ENCODE peak calls at places on chromosome 22, in eight cellular contexts. F, L, Z, P, I, N, M and Q are unnamed samples.

GRCh38 chr22:36358533-36359171 is 29.1 kb downstream of the MYH9 start:
- DNase-seq in F (no peak), L (peak; percentile 44), Z (no peak), P (no peak), I (no peak), N (no peak), M (no peak), Q (no peak)

GRCh38 chr22:48740086-48740730 is 1087.5 kb downstream of the BRD1 start:
- DNase-seq in F (no peak), L (no peak), Z (no peak), P (no peak), I (no peak), N (no peak), M (no peak), Q (no peak)

GRCh38 chr22:48829908-48830307 is 997.8 kb downstream of the BRD1 start:
- DNase-seq in F (no peak), L (no peak), Z (no peak), P (no peak), I (no peak), N (no peak), M (no peak), Q (no peak)

GRCh38 chr22:26513852-26514251 is 1.6 kb upstream of the TFIP11 start:
- DNase-seq in F (no peak), L (no peak), Z (no peak), P (no peak), I (no peak), N (no peak), M (no peak), Q (no peak)

GRCh38 chr22:26845016-26845728 is 187.8 kb downstream of the MIAT start:
- DNase-seq in F (peak; percentile 15), L (peak; percentile 22), Z (no peak), P (no peak), I (no peak), N (no peak), M (no peak), Q (no peak)

GRCh38 chr22:49894321-49895072 is 23.7 kb downstream of the ALG12 start:
- DNase-seq in F (no peak), L (no peak), Z (no peak), P (no peak), I (no peak), N (no peak), M (no peak), Q (no peak)

GRCh38 chr22:19822301-19823117 is 32.2 kb downstream of the GNB1L start:
- DNase-seq in F (no peak), L (no peak), Z (peak; percentile 3), P (no peak), I (no peak), N (no peak), M (peak; percentile 3), Q (no peak)

GRCh38 chr22:35301370-35301874 is 1.7 kb downstream of the TOM1 start:
- DNase-seq in F (peak; percentile 99), L (peak; percentile 99), Z (no peak), P (peak; percentile 39), I (peak; percentile 31), N (no peak), M (peak; percentile 39), Q (no peak)

GRCh38 chr22:45934659-45935341 is 42.2 kb downstream of the WNT7B start:
- DNase-seq in F (peak; percentile 62), L (peak; percentile 46), Z (no peak), P (peak; percentile 96), I (no peak), N (no peak), M (no peak), Q (no peak)

GRCh38 chr22:32502346-32502745 is 27.7 kb downstream of the FBXO7 start:
- DNase-seq in F (no peak), L (no peak), Z (no peak), P (no peak), I (peak; percentile 5), N (peak; percentile 74), M (no peak), Q (no peak)

GRCh38 chr22:21612858-21613257 is 17.0 kb downstream of the YDJC start:
- DNase-seq in F (no peak), L (no peak), Z (no peak), P (no peak), I (peak; percentile 46), N (no peak), M (peak; percentile 22), Q (no peak)

GRCh38 chr22:50313600-50313999 is 6.2 kb upstream of the PLXNB2 start:
- DNase-seq in F (no peak), L (no peak), Z (no peak), P (no peak), I (no peak), N (no peak), M (no peak), Q (no peak)

GRCh38 chr22:37176464-37177061 is 11.5 kb downstream of the C1QTNF6 start:
- DNase-seq in F (peak; percentile 89), L (peak; percentile 79), Z (no peak), P (peak; percentile 68), I (no peak), N (no peak), M (peak; percentile 52), Q (no peak)

GRCh38 chr22:25060522-25061071 is 108.1 kb downstream of the KIAA1671 start:
- DNase-seq in F (no peak), L (peak; percentile 27), Z (no peak), P (no peak), I (no peak), N (no peak), M (no peak), Q (no peak)

GRCh38 chr22:44780876-44781275 is 28.5 kb downstream of the ARHGAP8 start:
- DNase-seq in F (no peak), L (no peak), Z (no peak), P (no peak), I (no peak), N (no peak), M (no peak), Q (no peak)
- TF ChIP-seq CTCF in F (no peak), L (no peak), Z (no peak), P (no peak), I (no peak), N (no peak), M (no peak), Q (no peak)

DNA sequence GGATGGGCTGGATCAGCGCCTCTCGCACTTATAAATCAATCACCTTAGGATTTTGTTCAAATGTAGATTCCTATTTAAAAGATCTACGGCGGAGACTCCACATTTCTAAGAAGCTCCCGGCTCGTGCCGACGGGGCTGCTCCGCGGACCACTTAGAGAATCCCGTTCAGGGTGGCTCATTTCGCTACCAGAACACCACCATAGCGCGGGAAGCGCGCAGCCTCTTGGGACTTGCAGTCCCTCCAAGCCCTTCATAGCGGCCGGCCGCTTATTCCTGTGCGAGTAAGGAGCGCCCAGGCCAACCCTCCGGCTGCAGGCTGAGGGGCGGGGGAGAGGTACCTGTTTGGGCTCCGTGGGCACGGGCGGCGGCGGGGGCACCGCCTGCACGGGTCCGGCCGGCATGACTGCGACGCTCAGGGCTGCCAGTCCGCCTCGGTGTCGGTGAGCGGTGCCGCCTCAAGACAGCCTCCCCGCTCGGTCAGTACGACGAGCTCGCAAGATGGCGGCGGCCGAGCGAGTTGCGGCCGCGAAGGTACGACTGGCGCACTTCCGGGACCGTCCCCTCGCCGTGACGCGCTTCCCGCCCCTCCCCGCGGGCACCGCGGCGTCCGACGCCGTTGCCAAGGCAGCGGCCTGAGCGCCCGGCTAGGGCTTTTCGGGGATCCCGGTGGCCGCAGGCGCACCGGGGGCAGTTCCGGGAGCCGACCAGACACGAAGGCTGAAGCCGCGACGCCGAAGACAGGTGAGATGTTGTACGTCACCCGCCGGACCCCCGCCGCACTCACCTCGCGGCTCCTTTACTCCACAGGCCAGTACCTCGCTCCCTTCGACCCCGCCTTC is at the start of the genes CCDC157 and SF3A1:
- DNase-seq in F (peak; percentile 92), L (peak; percentile 95), Z (peak; percentile 88), P (peak; percentile 88), I (peak; percentile 97), N (peak; percentile 97), M (peak; percentile 90), Q (peak; percentile 88)
- TF ChIP-seq CTCF in F (no peak), L (no peak), Z (no peak), P (no peak), I (no peak), N (no peak), M (no peak), Q (no peak)

GRCh38 chr22:43592470-43592869 is 180.7 kb downstream of the MPPED1 start:
- DNase-seq in F (peak; percentile 3), L (no peak), Z (peak; percentile 50), P (no peak), I (peak; percentile 73), N (peak; percentile 78), M (no peak), Q (peak; percentile 18)
- TF ChIP-seq CTCF in F (no peak), L (peak; percentile 11), Z (no peak), P (peak; percentile 21), I (peak; percentile 53), N (peak; percentile 69), M (no peak), Q (no peak)

GRCh38 chr22:17946691-17947367 is 77.5 kb downstream of the MICAL3 start:
- DNase-seq in F (no peak), L (no peak), Z (no peak), P (no peak), I (no peak), N (no peak), M (no peak), Q (no peak)

GRCh38 chr22:17944205-17944725 is 80.1 kb downstream of the MICAL3 start:
- DNase-seq in F (no peak), L (no peak), Z (no peak), P (no peak), I (no peak), N (peak; percentile 64), M (no peak), Q (no peak)

GRCh38 chr22:17948101-17948500 is 76.3 kb downstream of the MICAL3 start:
- DNase-seq in F (no peak), L (no peak), Z (no peak), P (no peak), I (no peak), N (no peak), M (no peak), Q (no peak)

GRCh38 chr22:17945156-17945850 is 79.1 kb downstream of the MICAL3 start:
- DNase-seq in F (no peak), L (no peak), Z (no peak), P (no peak), I (no peak), N (no peak), M (no peak), Q (no peak)

GRCh38 chr22:17945851-17946690 is 78.3 kb downstream of the MICAL3 start:
- DNase-seq in F (no peak), L (no peak), Z (no peak), P (no peak), I (no peak), N (no peak), M (no peak), Q (no peak)
- TF ChIP-seq CTCF in F (no peak), L (no peak), Z (no peak), P (no peak), I (no peak), N (no peak), M (no peak), Q (no peak)

DNA sequence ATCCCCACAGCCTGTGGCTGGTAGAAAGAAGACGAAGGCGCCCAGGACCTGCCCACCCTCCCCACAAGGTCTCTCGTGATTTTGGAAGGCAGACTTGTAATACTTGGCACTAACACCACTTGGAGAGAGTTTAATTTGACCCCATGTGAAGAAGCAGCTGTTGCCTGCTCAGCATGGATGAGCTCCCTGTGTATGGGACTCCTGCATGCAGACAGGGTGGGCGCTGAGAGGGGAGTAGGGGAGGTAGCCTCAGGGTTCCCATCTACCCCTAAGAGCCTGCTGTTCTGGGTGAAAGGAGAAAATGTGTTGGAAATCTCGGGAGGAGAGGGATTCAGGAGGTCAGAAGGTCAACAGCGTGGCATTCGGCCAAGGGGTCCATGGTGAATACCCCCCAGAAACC is 625.9 kb downstream of the TBC1D22A start:
- DNase-seq in F (no peak), L (no peak), Z (no peak), P (no peak), I (no peak), N (no peak), M (no peak), Q (no peak)
- TF ChIP-seq CTCF in F (no peak), L (no peak), Z (no peak), P (no peak), I (no peak), N (no peak), M (no peak), Q (no peak)

GRCh38 chr22:31490496-31490925 is 869 bp upstream of the EIF4ENIF1 start:
- DNase-seq in F (peak; percentile 70), L (peak; percentile 76), Z (peak; percentile 49), P (peak; percentile 69), I (peak; percentile 58), N (peak; percentile 43), M (peak; percentile 78), Q (peak; percentile 24)
- TF ChIP-seq CTCF in F (no peak), L (peak; percentile 33), Z (no peak), P (peak; percentile 15), I (no peak), N (no peak), M (no peak), Q (no peak)